ENCODE peak calls at places on chromosome 10, in seven cellular contexts. I is aorta, Y is NCI-H187 treated with DMSO at 0.1 percent for 48 hours, X is foreskin fibroblast, R is A673, E is ELF-1, A is LHCN-M2. P is an unnamed sample.

GRCh38 chr10:91032614-91033248 is 111.8 kb upstream of the ANKRD1 start:
- DNase-seq in I (no peak), R (no peak), E (no peak), Y (no peak), A (peak), X (peak), P (no peak)

GRCh38 chr10:86306628-86307278 is 59.8 kb downstream of the GRID1 start:
- DNase-seq in R (peak), X (peak), A (no peak), I (no peak), E (no peak), Y (no peak), P (peak)

GRCh38 chr10:33248638-33249037 is 85.8 kb downstream of the NRP1 start:
- DNase-seq in Y (no peak), E (no peak), I (no peak), X (peak), R (peak), A (peak), P (peak)

GRCh38 chr10:119575506-119575905 is 21.3 kb downstream of the TIAL1 start:
- DNase-seq in X (no peak), I (no peak), R (peak), A (peak), E (no peak), Y (no peak), P (peak)

GRCh38 chr10:33306756-33307519 is 27.5 kb downstream of the NRP1 start:
- DNase-seq in R (no peak), X (peak), Y (no peak), A (peak), I (no peak), E (no peak), P (no peak)

GRCh38 chr10:75094465-75094864 is 17.0 kb upstream of the SAMD8 start:
- DNase-seq in I (peak), X (no peak), R (no peak), E (no peak), Y (no peak), A (no peak), P (no peak)

GRCh38 chr10:9362721-9363120 is 1308.2 kb downstream of the GATA3 start:
- DNase-seq in E (no peak), R (no peak), X (no peak), A (no peak), Y (no peak), I (no peak), P (peak)

GRCh38 chr10:119535310-119535709 is 7.2 kb downstream of the RGS10 start:
- DNase-seq in E (no peak), I (no peak), Y (no peak), R (no peak), A (no peak), X (peak), P (no peak)

GRCh38 chr10:18140957-18141888 is 999 bp downstream of the CACNB2 start:
- DNase-seq in R (peak), X (peak), E (peak), Y (no peak), A (no peak), I (no peak), P (no peak)

GRCh38 chr10:58177362-58177947 is 90.2 kb downstream of the IPMK start:
- DNase-seq in E (no peak), R (peak), X (peak), Y (peak), I (no peak), A (peak), P (no peak)

GRCh38 chr10:3270597-3270996 is 98.0 kb upstream of the PITRM1 start:
- DNase-seq in I (no peak), E (no peak), Y (no peak), X (no peak), R (no peak), A (no peak), P (no peak)

GRCh38 chr10:74047304-74047703 is 49.4 kb downstream of the VCL start:
- DNase-seq in I (no peak), A (peak), X (peak), E (no peak), Y (no peak), R (peak), P (no peak)

GRCh38 chr10:118471863-118472262 is 123.6 kb downstream of the PRLHR start:
- DNase-seq in I (no peak), A (peak), E (no peak), X (peak), Y (no peak), R (no peak), P (no peak)